ENCODE peak calls at places on chromosomes 1 and 21, in nine cellular contexts. O is psoas muscle; V is mucosa of descending colon; A is fibroblast of lung; L is HCT116; X is aorta; M is CD4-positive, CD25-positive, alpha-beta regulatory T cell; Q is astrocyte; E is neuronal stem cell. F is an unnamed sample. For H3K4me1, the result is how much of the 10 kb centered on the place peaks cover.

GRCh38 chr1:110440877-110441276 is 10.1 kb upstream of the PROK1 start:
- DNase-seq in V (no peak), L (no peak), Q (peak), X (peak), A (peak), E (no peak), O (peak), M (no peak), F (no peak)

GRCh38 chr1:96756789-96757188 is 35.2 kb downstream of the PTBP2 start:
- DNase-seq in O (no peak), A (no peak), L (no peak), X (no peak), E (no peak), V (no peak), M (no peak), Q (no peak), F (no peak)

GRCh38 chr1:14326857-14327256 is 271.6 kb upstream of the KAZN start:
- DNase-seq in V (no peak), A (no peak), E (no peak), M (no peak), O (no peak), X (no peak), Q (no peak), L (no peak), F (no peak)

GRCh38 chr1:34366875-34367624 is 190.3 kb downstream of the C1orf94 start:
- DNase-seq in V (no peak), X (no peak), L (no peak), A (no peak), M (no peak), O (no peak), Q (no peak), E (no peak), F (no peak)

GRCh38 chr1:220335668-220336067 is 63.4 kb upstream of the RAB3GAP2 start:
- DNase-seq in V (no peak), O (no peak), Q (peak), M (no peak), X (no peak), E (no peak), L (no peak), A (no peak), F (no peak)

GRCh38 chr1:206456577-206457375 is 13.5 kb upstream of the IKBKE start:
- DNase-seq in Q (no peak), A (peak), V (no peak), L (no peak), X (no peak), O (no peak), E (no peak), M (no peak), F (no peak)

GRCh38 chr1:3321559-3322439 is 132.7 kb upstream of the ARHGEF16 start:
- DNase-seq in V (no peak), E (no peak), X (no peak), O (no peak), M (no peak), Q (no peak), L (no peak), A (peak), F (no peak)

GRCh38 chr1:156150107-156151000 is 3.0 kb upstream of the SEMA4A start:
- DNase-seq in M (no peak), L (no peak), V (no peak), X (peak), E (peak), O (no peak), Q (no peak), A (no peak), F (no peak)

GRCh38 chr1:207404849-207405525 is 49.1 kb upstream of the CR2 start:
- DNase-seq in Q (peak), X (no peak), M (no peak), O (no peak), E (peak), A (peak), V (peak), L (peak), F (peak)

GRCh38 chr1:25556791-25557476 is 13.5 kb downstream of the LDLRAP1 start:
- DNase-seq in V (peak), L (no peak), X (peak), A (peak), M (no peak), E (no peak), O (no peak), Q (peak), F (no peak)

GRCh38 chr1:24321150-24321549 is 2.0 kb downstream of the GRHL3 start:
- DNase-seq in M (no peak), X (no peak), Q (no peak), L (no peak), E (no peak), O (no peak), V (peak), A (no peak), F (no peak)

GRCh38 chr21:45456836-45457160 is 51.8 kb downstream of the COL18A1 start:
- DNase-seq in E (no peak), L (no peak), X (peak), A (no peak), O (peak), Q (no peak), V (no peak), M (no peak), F (no peak)
- H3K4me1 ChIP-seq in E (under half), L (under half), X (under half), A (under half), O (under half), Q (under half), V (under half), M (under half), F (under half)

DNA sequence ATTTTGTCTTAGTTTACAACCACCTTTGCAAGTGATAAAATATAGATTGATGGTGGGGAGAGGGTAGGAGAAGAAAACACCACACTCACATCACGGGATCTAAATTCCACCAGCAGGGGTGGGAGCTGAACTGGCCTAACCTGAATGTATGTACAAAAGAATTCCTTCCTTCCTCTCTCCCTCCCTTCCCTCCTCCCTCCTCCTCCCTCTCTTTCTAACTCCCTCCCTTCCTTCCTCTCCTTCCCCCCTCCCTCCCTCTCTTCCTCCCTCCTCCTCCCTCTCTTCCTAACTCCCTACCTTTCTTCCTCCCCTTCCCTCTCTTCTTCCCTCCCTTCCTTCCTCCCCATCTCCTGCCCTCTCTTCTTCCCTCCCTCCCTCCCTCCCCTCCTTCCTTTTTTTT is 40.2 kb downstream of the HIVEP3 start:
- DNase-seq in A (no peak), E (no peak), L (no peak), M (no peak), Q (no peak), V (no peak), O (no peak), X (no peak), F (no peak)
- H3K4me1 ChIP-seq in A (under half), E (under half), L (under half), M (under half), Q (under half), V (under half), O (half or more), X (under half), F (under half)

GRCh38 chr21:42260121-42260520 is 41.2 kb downstream of the ABCG1 start:
- DNase-seq in E (no peak), O (no peak), M (no peak), Q (no peak), V (no peak), X (no peak), A (no peak), L (no peak), F (no peak)
- H3K4me1 ChIP-seq in E (under half), O (under half), M (under half), Q (under half), V (under half), X (under half), A (under half), L (under half), F (half or more)

DNA sequence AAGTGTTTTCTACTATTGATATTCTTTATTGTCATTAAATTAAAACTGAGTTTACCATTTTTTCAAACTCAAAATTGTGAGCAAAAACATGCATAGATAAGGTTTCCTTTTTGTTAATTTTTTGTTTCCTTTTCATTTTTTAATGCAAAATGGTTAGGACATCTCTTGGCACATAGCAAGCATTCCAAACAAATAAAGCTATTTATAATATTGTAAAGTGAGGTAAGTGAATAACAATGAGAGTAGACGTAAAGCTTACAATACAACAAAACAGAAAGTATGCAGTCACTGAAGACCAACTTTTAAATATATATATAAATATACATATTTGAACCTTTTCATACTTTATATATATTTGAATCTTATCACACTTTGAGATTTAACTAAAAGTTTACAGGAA is 67.4 kb upstream of the SAMSN1 start:
- DNase-seq in X (no peak), E (no peak), O (no peak), Q (no peak), M (no peak), A (no peak), L (no peak), V (no peak), F (no peak)
- H3K4me1 ChIP-seq in X (under half), E (under half), O (under half), Q (under half), M (under half), A (under half), L (under half), V (under half), F (under half)

DNA sequence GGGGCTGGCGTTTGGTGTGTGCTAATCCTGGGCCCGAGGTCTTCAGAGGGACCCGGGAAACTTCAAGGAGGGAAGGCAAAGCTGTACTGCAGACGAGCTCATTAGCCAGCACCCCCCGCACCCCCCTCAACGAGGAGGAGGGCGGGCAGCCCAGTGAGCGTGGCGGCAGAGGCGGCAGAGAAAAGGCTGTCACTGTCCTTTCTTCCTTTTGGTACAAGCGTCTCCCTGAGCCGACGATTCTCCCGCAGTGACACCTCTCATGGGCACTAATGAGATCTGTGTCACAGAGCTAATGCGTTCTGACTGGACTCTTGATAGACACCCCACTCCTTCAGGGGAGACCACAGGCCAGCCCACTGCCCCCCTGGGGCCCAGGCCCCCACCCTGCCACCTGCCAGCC is 29.5 kb downstream of the DMAP1 start:
- DNase-seq in X (peak), V (no peak), Q (no peak), O (no peak), M (no peak), A (no peak), E (no peak), L (no peak), F (no peak)
- H3K4me1 ChIP-seq in X (under half), V (under half), Q (under half), O (under half), M (under half), A (under half), E (half or more), L (under half), F (under half)

DNA sequence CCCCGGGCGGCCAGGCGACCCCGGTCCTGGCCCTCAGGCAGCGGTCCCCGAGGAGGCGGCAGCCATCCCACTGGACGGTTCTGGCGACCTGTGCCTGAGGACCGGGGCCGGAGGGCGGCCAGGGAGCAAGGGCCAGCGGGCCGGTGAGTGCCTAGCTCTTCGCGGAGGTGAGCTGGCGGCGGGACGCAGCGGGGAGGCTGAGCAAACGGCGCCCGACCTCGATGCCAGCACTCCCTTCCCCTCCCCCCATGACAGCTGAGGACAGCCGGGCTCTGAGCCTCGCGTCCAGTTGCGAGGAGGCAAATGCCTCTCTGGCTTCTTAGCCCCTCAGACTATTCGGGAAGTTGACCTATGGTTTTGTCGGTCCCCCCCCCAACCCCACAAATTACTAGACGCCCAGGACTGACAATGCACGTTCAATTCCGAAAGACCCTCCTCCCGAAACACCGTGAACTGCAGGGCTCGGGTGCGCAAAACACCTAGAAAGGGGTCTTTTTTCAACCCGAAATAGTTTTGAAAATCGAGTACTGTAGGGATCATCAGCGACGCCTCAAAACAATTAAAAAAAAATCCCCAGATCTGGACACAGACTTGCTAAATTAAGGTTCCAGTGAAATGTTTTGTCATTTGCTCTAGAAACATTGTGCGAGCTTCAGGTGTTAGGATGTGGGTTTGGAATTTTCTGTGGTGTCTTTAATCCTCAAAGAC is 8.3 kb downstream of the CDKN2C start:
- DNase-seq in V (peak), X (peak), E (no peak), O (peak), M (no peak), L (no peak), Q (no peak), A (peak), F (peak)
- H3K4me1 ChIP-seq in V (under half), X (under half), E (under half), O (under half), M (under half), L (under half), Q (under half), A (under half), F (under half)

GRCh38 chr1:42933610-42934009 is 25.1 kb downstream of the SLC2A1 start:
- DNase-seq in O (no peak), A (no peak), X (peak), E (no peak), Q (no peak), M (no peak), L (no peak), V (no peak), F (no peak)
- H3K4me1 ChIP-seq in O (under half), A (under half), X (under half), E (under half), Q (under half), M (half or more), L (half or more), V (half or more), F (under half)

GRCh38 chr1:214460304-214460916 is 91.0 kb downstream of the PTPN14 start:
- DNase-seq in M (no peak), X (no peak), L (no peak), A (no peak), O (no peak), V (no peak), Q (no peak), E (no peak), F (no peak)
- H3K4me1 ChIP-seq in M (under half), X (under half), L (under half), A (under half), O (half or more), V (under half), Q (under half), E (under half), F (under half)